ENCODE peak calls at places on chromosomes 12 and 14, in ten cellular contexts. F, Q, V, Z, A, H, G, T, D and B are unnamed samples.

GRCh38 chr14:28382460-28383220 is 383.9 kb upstream of the FOXG1 start:
- DNase-seq in F (no peak), Q (peak), V (peak), Z (no peak), A (no peak), H (peak), G (peak), T (no peak), D (peak), B (no peak)

GRCh38 chr12:109097435-109098141 is at the start of gene UNG:
- DNase-seq in F (peak), Q (peak), V (peak), Z (peak), A (peak), H (peak), G (peak), T (peak), D (peak), B (peak)

GRCh38 chr12:51020448-51021182 is 5.6 kb downstream of the SLC11A2 start:
- DNase-seq in F (no peak), Q (no peak), V (no peak), Z (no peak), A (no peak), H (no peak), G (no peak), T (no peak), D (no peak), B (no peak)

GRCh38 chr12:96063046-96063445 is 27.7 kb upstream of the LTA4H start:
- DNase-seq in F (no peak), Q (peak), V (no peak), Z (no peak), A (no peak), H (peak), G (no peak), T (no peak), D (no peak), B (no peak)

GRCh38 chr12:109762071-109762672 is 48.5 kb downstream of the FAM222A start:
- DNase-seq in F (peak), Q (no peak), V (no peak), Z (no peak), A (peak), H (no peak), G (no peak), T (peak), D (no peak), B (no peak)

GRCh38 chr14:66046591-66046990 is 439.6 kb upstream of the CCDC196 start:
- DNase-seq in F (no peak), Q (no peak), V (no peak), Z (no peak), A (no peak), H (no peak), G (no peak), T (no peak), D (no peak), B (no peak)

GRCh38 chr12:32504626-32505025 is 105.3 kb downstream of the FGD4 start:
- DNase-seq in F (no peak), Q (no peak), V (peak), Z (no peak), A (no peak), H (no peak), G (peak), T (no peak), D (peak), B (no peak)

GRCh38 chr14:103296007-103296406 is 38.0 kb upstream of the EIF5 start:
- DNase-seq in F (peak), Q (peak), V (no peak), Z (no peak), A (no peak), H (peak), G (no peak), T (no peak), D (no peak), B (no peak)

GRCh38 chr12:130555628-130556485 is 160.2 kb downstream of the RIMBP2 start:
- DNase-seq in F (no peak), Q (no peak), V (no peak), Z (no peak), A (no peak), H (no peak), G (no peak), T (no peak), D (no peak), B (no peak)

GRCh38 chr12:55736780-55737580 is 5.9 kb upstream of the GDF11 start:
- DNase-seq in F (peak), Q (peak), V (no peak), Z (peak), A (peak), H (peak), G (peak), T (peak), D (peak), B (peak)

GRCh38 chr14:25094171-25094907 is 44.4 kb upstream of the STXBP6 start:
- DNase-seq in F (no peak), Q (no peak), V (no peak), Z (no peak), A (no peak), H (no peak), G (peak), T (no peak), D (no peak), B (no peak)

GRCh38 chr14:105281354-105282097 is 19.3 kb downstream of the BRF1 start:
- DNase-seq in F (no peak), Q (peak), V (peak), Z (no peak), A (no peak), H (peak), G (peak), T (peak), D (peak), B (no peak)

GRCh38 chr14:104994988-104995387 is 9.4 kb downstream of the CLBA1 start:
- DNase-seq in F (no peak), Q (no peak), V (no peak), Z (no peak), A (no peak), H (no peak), G (no peak), T (no peak), D (no peak), B (no peak)

GRCh38 chr12:112539221-112539620 is 120.5 kb downstream of the PTPN11 start:
- DNase-seq in F (no peak), Q (peak), V (no peak), Z (no peak), A (no peak), H (no peak), G (peak), T (no peak), D (no peak), B (no peak)

GRCh38 chr14:70555890-70556289 is 21.1 kb upstream of the ADAM20 start:
- DNase-seq in F (no peak), Q (no peak), V (no peak), Z (no peak), A (peak), H (peak), G (peak), T (no peak), D (no peak), B (no peak)

GRCh38 chr12:5967645-5968415 is 22.8 kb upstream of the ANO2 start:
- DNase-seq in F (no peak), Q (no peak), V (no peak), Z (no peak), A (no peak), H (no peak), G (no peak), T (no peak), D (no peak), B (no peak)

GRCh38 chr14:104090071-104090748 is 4.7 kb downstream of the ASPG start:
- DNase-seq in F (no peak), Q (no peak), V (no peak), Z (no peak), A (no peak), H (peak), G (no peak), T (no peak), D (no peak), B (no peak)

GRCh38 chr14:66403183-66403582 is 83.0 kb upstream of the CCDC196 start:
- DNase-seq in F (no peak), Q (peak), V (no peak), Z (no peak), A (no peak), H (peak), G (peak), T (no peak), D (peak), B (no peak)

DNA sequence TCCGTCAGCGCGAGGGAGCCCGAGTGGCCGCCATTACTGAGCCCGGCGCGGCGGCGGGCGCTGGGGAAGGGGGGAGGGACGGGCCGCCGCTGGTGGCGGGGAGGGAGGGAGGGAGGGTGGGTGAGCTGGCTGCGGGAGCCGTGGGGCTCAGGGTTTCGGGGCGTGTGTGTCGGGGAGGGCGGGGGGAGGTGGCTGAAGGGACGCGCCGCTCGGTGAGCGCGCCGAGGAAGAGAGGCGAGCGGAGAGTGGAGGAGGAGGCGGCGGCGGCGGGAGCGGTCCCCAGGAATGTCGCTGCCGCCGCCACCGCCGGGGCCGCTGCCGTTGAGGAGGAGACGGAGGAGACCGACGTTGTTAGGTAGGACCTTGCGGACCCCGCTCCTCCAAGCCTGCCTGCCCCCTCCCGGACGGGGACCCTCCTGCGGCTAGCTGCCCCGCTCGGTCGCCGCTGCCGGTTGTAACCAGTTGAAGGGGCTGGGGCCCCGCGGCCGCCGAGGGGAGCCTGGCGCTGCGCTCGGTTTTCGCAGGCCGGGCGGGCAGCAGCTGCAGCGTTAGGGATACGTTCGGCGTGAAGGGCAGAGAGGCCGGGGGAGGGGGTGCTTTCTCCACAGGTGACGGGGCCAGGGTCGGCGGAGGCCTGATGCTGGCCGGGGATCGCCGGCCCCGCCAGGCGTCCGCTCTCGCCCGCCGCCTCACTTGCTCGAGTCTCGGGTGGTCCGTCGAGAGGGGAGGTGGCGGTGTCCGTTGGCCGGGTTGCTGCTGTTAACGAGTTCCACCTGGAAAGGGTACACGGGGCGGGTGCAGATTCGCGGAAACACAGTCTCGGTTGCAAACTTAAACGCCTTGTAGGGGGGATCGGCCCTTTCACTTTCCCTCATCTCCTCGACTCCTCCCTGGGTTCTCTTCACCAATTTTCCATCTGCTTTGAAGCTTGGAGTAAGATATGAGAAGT is at the start of gene ARHGAP5:
- DNase-seq in F (peak), Q (peak), V (no peak), Z (no peak), A (peak), H (peak), G (peak), T (peak), D (peak), B (no peak)
- TF ChIP-seq CTCF in F (no peak), Q (no peak), V (peak), Z (no peak), A (no peak), H (peak), G (peak), T (no peak), D (no peak), B (no peak)

GRCh38 chr12:27384261-27384590 is 51.6 kb downstream of the BMAL2 start:
- DNase-seq in F (no peak), Q (no peak), V (no peak), Z (no peak), A (no peak), H (no peak), G (no peak), T (no peak), D (no peak), B (no peak)
- TF ChIP-seq CTCF in F (peak), Q (peak), V (no peak), Z (no peak), A (peak), H (no peak), G (no peak), T (peak), D (peak), B (no peak)

GRCh38 chr12:8034802-8035201 is 2.3 kb downstream of the FOXJ2 start:
- DNase-seq in F (no peak), Q (no peak), V (no peak), Z (no peak), A (no peak), H (no peak), G (no peak), T (no peak), D (no peak), B (no peak)

GRCh38 chr12:8030189-8030588 is 2.3 kb upstream of the FOXJ2 start:
- DNase-seq in F (no peak), Q (no peak), V (no peak), Z (no peak), A (no peak), H (no peak), G (no peak), T (no peak), D (no peak), B (no peak)

GRCh38 chr12:8031872-8032241 is 659 bp upstream of the FOXJ2 start:
- DNase-seq in F (no peak), Q (no peak), V (no peak), Z (no peak), A (no peak), H (no peak), G (no peak), T (no peak), D (no peak), B (no peak)

GRCh38 chr12:8033153-8034044 is 883 bp downstream of the FOXJ2 start:
- DNase-seq in F (no peak), Q (peak), V (no peak), Z (peak), A (peak), H (peak), G (peak), T (peak), D (peak), B (no peak)

DNA sequence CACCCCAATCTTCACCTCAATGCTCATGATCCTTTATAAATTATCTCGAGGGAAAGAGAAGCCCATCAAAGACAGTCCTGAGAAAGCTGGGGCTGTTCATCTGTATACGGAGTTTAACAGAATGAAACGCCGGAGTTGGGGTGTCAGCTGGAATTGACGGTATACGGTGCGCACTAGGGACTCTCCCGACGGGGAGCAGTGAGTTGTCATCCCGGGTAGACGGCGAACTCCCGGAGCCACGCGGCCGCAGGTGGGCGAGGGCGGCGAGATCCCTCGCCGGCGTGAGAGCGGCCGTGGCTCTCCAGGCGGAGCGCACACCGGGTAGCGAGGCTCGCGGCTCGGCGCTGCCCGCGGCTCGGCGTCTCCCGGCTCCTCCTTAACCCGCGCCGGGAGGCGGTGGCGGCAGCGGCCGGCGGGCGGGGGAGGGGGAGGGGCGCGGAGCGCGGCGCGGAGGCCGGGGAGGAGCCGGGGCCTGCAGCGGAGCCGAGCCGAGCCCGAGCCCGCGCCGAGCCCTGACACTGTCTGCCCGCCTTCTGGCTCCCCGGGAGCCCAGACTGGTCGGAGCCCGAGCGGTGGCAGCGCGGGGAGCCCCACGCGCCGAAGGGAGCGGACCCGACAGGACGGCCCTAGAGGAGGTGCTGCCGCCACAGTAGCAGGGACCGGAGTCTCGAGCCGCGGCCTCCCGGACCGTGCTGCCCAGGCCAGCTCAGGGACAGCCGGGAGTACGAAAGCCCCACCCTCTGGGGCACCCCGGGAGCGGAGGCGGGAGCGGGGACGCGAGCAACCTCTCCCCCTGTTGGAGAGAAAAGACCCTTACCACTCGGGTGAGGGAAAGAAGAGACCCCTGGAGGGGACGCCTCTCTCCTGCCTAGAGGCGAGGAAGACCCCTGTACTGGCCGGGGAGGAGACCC is at the start of gene FOXJ2:
- DNase-seq in F (peak), Q (peak), V (no peak), Z (peak), A (peak), H (peak), G (peak), T (peak), D (peak), B (no peak)
- TF ChIP-seq CTCF in F (no peak), Q (no peak), V (no peak), Z (no peak), A (no peak), H (peak), G (peak), T (no peak), D (no peak), B (no peak)

GRCh38 chr14:72104011-72104613 is 171.9 kb downstream of the RGS6 start:
- DNase-seq in F (no peak), Q (peak), V (no peak), Z (no peak), A (peak), H (peak), G (no peak), T (peak), D (peak), B (no peak)
- TF ChIP-seq CTCF in F (peak), Q (no peak), V (peak), Z (peak), A (peak), H (peak), G (peak), T (peak), D (peak), B (no peak)

GRCh38 chr14:95048771-95049312 is 108.5 kb downstream of the DICER1 start:
- DNase-seq in F (no peak), Q (no peak), V (no peak), Z (no peak), A (no peak), H (no peak), G (no peak), T (no peak), D (no peak), B (no peak)

GRCh38 chr14:95055318-95055717 is 102.0 kb downstream of the DICER1 start:
- DNase-seq in F (no peak), Q (no peak), V (no peak), Z (no peak), A (no peak), H (no peak), G (no peak), T (no peak), D (no peak), B (no peak)

GRCh38 chr14:95049952-95050351 is 107.4 kb downstream of the DICER1 start:
- DNase-seq in F (no peak), Q (no peak), V (no peak), Z (no peak), A (no peak), H (no peak), G (no peak), T (no peak), D (no peak), B (no peak)

GRCh38 chr14:95054346-95055280 is 102.7 kb downstream of the DICER1 start:
- DNase-seq in F (no peak), Q (no peak), V (no peak), Z (no peak), A (no peak), H (no peak), G (no peak), T (no peak), D (no peak), B (no peak)

GRCh38 chr14:95052016-95052585 is 105.2 kb downstream of the DICER1 start:
- DNase-seq in F (no peak), Q (no peak), V (no peak), Z (no peak), A (no peak), H (no peak), G (no peak), T (no peak), D (no peak), B (no peak)
- TF ChIP-seq CTCF in F (no peak), Q (no peak), V (no peak), Z (no peak), A (no peak), H (no peak), G (no peak), T (no peak), D (no peak), B (no peak)